ENCODE peak calls at places on chromosomes 1 and 21, in ten cellular contexts. B is endothelial cell, Q is type B pancreatic cell, H is left lung, P is IMR-90, G is OCI-LY7, K is cardiac fibroblast, S is cardiac muscle cell, E is fibroblast of pulmonary artery, I is ovary. T is an unnamed sample.

GRCh38 chr21:33686386-33686785 is 44.1 kb downstream of the ITSN1 start:
- DNase-seq in B (no peak), Q (no peak), H (no peak), P (no peak), G (no peak), K (no peak), S (no peak), E (no peak), I (no peak), T (no peak)

GRCh38 chr1:60504206-60504868 is 430.8 kb upstream of the C1orf87 start:
- DNase-seq in B (no peak), Q (no peak), H (no peak), P (no peak), G (no peak), K (peak), S (no peak), E (peak), I (no peak), T (no peak)

GRCh38 chr1:177255411-177255810 is 84.7 kb downstream of the BRINP2 start:
- DNase-seq in B (no peak), Q (no peak), H (no peak), P (peak), G (no peak), K (peak), S (no peak), E (no peak), I (no peak), T (no peak)

GRCh38 chr21:45011911-45012660 is 62.3 kb upstream of the ADARB1 start:
- DNase-seq in B (peak), Q (no peak), H (peak), P (peak), G (no peak), K (peak), S (peak), E (peak), I (peak), T (no peak)

GRCh38 chr1:201311356-201312011 is 28.2 kb downstream of the PKP1 start:
- DNase-seq in B (no peak), Q (no peak), H (no peak), P (no peak), G (no peak), K (no peak), S (no peak), E (no peak), I (no peak), T (no peak)

GRCh38 chr1:185603158-185603557 is 131.0 kb upstream of the HMCN1 start:
- DNase-seq in B (no peak), Q (no peak), H (no peak), P (no peak), G (peak), K (no peak), S (no peak), E (no peak), I (no peak), T (no peak)

GRCh38 chr1:185896863-185897262 is 162.7 kb downstream of the HMCN1 start:
- DNase-seq in B (no peak), Q (no peak), H (no peak), P (peak), G (no peak), K (peak), S (peak), E (peak), I (no peak), T (no peak)

GRCh38 chr1:39205781-39206464 is 1.4 kb downstream of the MACF1 start:
- DNase-seq in B (no peak), Q (no peak), H (no peak), P (no peak), G (no peak), K (no peak), S (peak), E (no peak), I (no peak), T (no peak)

GRCh38 chr1:160070243-160071163 is 543 bp upstream of the KCNJ10 start:
- DNase-seq in B (peak), Q (peak), H (peak), P (peak), G (peak), K (peak), S (peak), E (peak), I (peak), T (peak)

GRCh38 chr1:22132517-22133235 is 10.2 kb downstream of the WNT4 start:
- DNase-seq in B (no peak), Q (no peak), H (no peak), P (peak), G (no peak), K (peak), S (peak), E (peak), I (peak), T (no peak)

GRCh38 chr1:202270871-202271326 is 70.8 kb downstream of the UBE2T start:
- DNase-seq in B (no peak), Q (peak), H (no peak), P (no peak), G (no peak), K (no peak), S (no peak), E (no peak), I (no peak), T (no peak)

GRCh38 chr1:1629430-1630190 is 2.4 kb upstream of the MMP23B start:
- DNase-seq in B (no peak), Q (peak), H (peak), P (no peak), G (peak), K (no peak), S (no peak), E (no peak), I (no peak), T (peak)

GRCh38 chr1:84698151-84698651 is 7.9 kb upstream of the SSX2IP start:
- DNase-seq in B (no peak), Q (no peak), H (no peak), P (peak), G (no peak), K (peak), S (peak), E (peak), I (no peak), T (no peak)

GRCh38 chr1:203045821-203046594 is 19.7 kb downstream of the PPFIA4 start:
- DNase-seq in B (no peak), Q (no peak), H (no peak), P (peak), G (no peak), K (peak), S (peak), E (peak), I (no peak), T (no peak)

GRCh38 chr1:209576798-209577197 is 6.7 kb upstream of the CAMK1G start:
- DNase-seq in B (peak), Q (peak), H (peak), P (peak), G (peak), K (peak), S (peak), E (peak), I (peak), T (peak)

GRCh38 chr1:239914827-239915231 is 176.9 kb upstream of the FMN2 start:
- DNase-seq in B (no peak), Q (no peak), H (no peak), P (peak), G (no peak), K (peak), S (peak), E (peak), I (no peak), T (no peak)

GRCh38 chr1:4093856-4094565 is 193.9 kb upstream of the C1orf174 start:
- DNase-seq in B (no peak), Q (no peak), H (no peak), P (no peak), G (no peak), K (no peak), S (no peak), E (no peak), I (no peak), T (no peak)

GRCh38 chr21:32320726-32321125 is 22.1 kb downstream of the MRAP start:
- DNase-seq in B (no peak), Q (no peak), H (no peak), P (no peak), G (no peak), K (no peak), S (no peak), E (no peak), I (no peak), T (no peak)

GRCh38 chr1:226524547-226524946 is 24.0 kb upstream of the STUM start:
- DNase-seq in B (no peak), Q (no peak), H (no peak), P (no peak), G (no peak), K (no peak), S (no peak), E (no peak), I (no peak), T (no peak)

GRCh38 chr1:12434174-12434573 is 183.8 kb downstream of the DHRS3 start:
- DNase-seq in B (no peak), Q (no peak), H (peak), P (peak), G (no peak), K (peak), S (peak), E (peak), I (no peak), T (peak)

GRCh38 chr1:55632906-55633305 is 417.7 kb upstream of the USP24 start:
- DNase-seq in B (no peak), Q (no peak), H (no peak), P (peak), G (no peak), K (peak), S (no peak), E (no peak), I (no peak), T (no peak)

GRCh38 chr1:164771568-164772350 is 212.8 kb downstream of the PBX1 start:
- DNase-seq in B (no peak), Q (no peak), H (no peak), P (peak), G (no peak), K (peak), S (peak), E (peak), I (no peak), T (no peak)

GRCh38 chr1:167447521-167448136 is 70.7 kb downstream of the CD247 start:
- DNase-seq in B (no peak), Q (no peak), H (peak), P (no peak), G (peak), K (peak), S (no peak), E (no peak), I (no peak), T (no peak)

GRCh38 chr1:118948796-118949195 is 39.3 kb downstream of the TBX15 start:
- DNase-seq in B (no peak), Q (no peak), H (no peak), P (no peak), G (no peak), K (no peak), S (no peak), E (peak), I (no peak), T (no peak)

GRCh38 chr1:10814954-10815862 is 18.8 kb upstream of the CASZ1 start:
- DNase-seq in B (no peak), Q (no peak), H (no peak), P (no peak), G (no peak), K (no peak), S (no peak), E (no peak), I (no peak), T (no peak)

GRCh38 chr21:38679531-38679930 is 126.2 kb upstream of the ETS2 start:
- DNase-seq in B (no peak), Q (no peak), H (no peak), P (peak), G (no peak), K (peak), S (peak), E (peak), I (no peak), T (peak)

GRCh38 chr1:178684542-178685000 is 40.5 kb upstream of the RALGPS2 start:
- DNase-seq in B (no peak), Q (no peak), H (no peak), P (peak), G (no peak), K (peak), S (peak), E (peak), I (no peak), T (peak)

GRCh38 chr1:247453997-247454396 is 3.9 kb downstream of the OR2B11 start:
- DNase-seq in B (no peak), Q (no peak), H (no peak), P (no peak), G (no peak), K (no peak), S (no peak), E (no peak), I (no peak), T (no peak)

GRCh38 chr1:21232044-21232443 is 55.3 kb upstream of the EIF4G3 start:
- DNase-seq in B (peak), Q (no peak), H (no peak), P (peak), G (peak), K (peak), S (peak), E (peak), I (peak), T (peak)

GRCh38 chr1:1073743-1074587 is at the start of gene RNF223:
- DNase-seq in B (no peak), Q (no peak), H (peak), P (no peak), G (no peak), K (no peak), S (no peak), E (no peak), I (no peak), T (no peak)

GRCh38 chr1:219480011-219480410 is 132.9 kb downstream of the ZC3H11B start:
- DNase-seq in B (no peak), Q (no peak), H (no peak), P (peak), G (no peak), K (peak), S (no peak), E (no peak), I (no peak), T (no peak)

GRCh38 chr1:155110381-155110780 is 17.3 kb upstream of the EFNA1 start:
- DNase-seq in B (no peak), Q (no peak), H (no peak), P (no peak), G (no peak), K (no peak), S (no peak), E (no peak), I (no peak), T (no peak)

GRCh38 chr1:221217029-221217428 is 337.8 kb downstream of the HLX start:
- DNase-seq in B (no peak), Q (no peak), H (no peak), P (peak), G (no peak), K (peak), S (no peak), E (no peak), I (no peak), T (no peak)

GRCh38 chr1:74053407-74053806 is 144.6 kb downstream of the LRRIQ3 start:
- DNase-seq in B (no peak), Q (no peak), H (no peak), P (peak), G (no peak), K (no peak), S (no peak), E (no peak), I (no peak), T (no peak)

DNA sequence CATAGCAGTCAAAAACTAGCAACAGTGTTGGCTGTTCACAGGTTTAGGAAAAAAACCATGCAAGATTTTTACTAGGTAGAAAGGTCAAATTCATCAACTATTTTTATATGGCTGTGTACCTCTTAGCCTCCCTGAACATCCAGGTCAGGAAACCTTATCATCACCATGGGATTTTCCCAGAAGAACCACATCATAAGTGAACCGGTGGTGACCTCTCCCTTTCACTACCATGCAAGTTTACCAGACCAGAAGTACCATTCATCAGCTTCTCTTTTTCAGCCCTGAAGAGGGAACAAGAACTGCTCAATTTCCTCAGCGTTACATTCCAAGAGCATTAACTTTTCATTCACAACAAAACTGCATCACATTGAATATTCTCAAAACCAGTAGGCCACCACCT is 5.9 kb downstream of the SSBP3 start:
- DNase-seq in B (no peak), Q (no peak), H (no peak), P (no peak), G (no peak), K (no peak), S (no peak), E (no peak), I (no peak), T (peak)
- TF ChIP-seq CTCF in B (no peak), Q (no peak), H (no peak), P (no peak), G (no peak), K (no peak), S (no peak), E (no peak), I (no peak), T (no peak)

DNA sequence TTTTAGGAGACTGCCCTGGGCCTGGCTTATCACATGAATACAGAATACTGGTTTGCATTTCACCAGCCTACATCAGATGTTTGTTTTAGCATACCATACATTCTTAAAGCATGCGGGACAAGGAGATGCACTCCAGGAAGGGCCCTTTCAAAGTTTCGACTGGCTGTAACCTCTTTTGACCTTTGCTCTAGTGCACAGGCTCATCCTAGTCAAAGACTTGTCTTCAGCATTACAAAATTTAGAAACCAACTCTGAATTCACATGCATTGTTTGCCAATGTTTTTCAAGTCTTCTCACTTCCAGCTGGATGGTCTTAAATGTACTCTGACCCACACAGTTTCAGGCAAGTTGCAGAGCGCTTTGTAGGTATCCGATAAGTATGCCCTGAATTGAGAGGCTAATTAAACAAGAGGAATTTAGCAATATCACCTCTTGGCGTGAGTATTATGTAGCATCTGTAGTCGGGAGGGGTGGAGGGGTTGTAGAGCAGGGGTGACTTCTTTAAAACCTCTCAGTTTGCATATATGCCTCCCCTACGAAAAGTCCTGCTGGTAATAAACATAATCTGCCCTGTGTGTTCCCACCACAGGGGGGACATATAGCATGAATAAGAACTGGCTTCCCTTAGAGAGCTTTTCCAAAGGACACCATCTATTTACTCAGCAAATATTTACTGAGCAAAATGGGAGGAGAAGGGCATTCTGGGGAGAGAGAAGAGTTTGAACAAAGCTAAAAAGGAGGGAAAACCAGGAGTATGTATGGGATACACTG is 24.4 kb upstream of the AHCYL1 start:
- DNase-seq in B (no peak), Q (no peak), H (no peak), P (peak), G (no peak), K (peak), S (peak), E (peak), I (no peak), T (no peak)
- TF ChIP-seq CTCF in B (no peak), Q (peak), H (no peak), P (no peak), G (no peak), K (no peak), S (no peak), E (no peak), I (no peak), T (no peak)

GRCh38 chr1:31460027-31460426 is 47.0 kb downstream of the SERINC2 start:
- DNase-seq in B (no peak), Q (no peak), H (no peak), P (peak), G (no peak), K (peak), S (peak), E (peak), I (no peak), T (no peak)
- TF ChIP-seq CTCF in B (peak), Q (peak), H (no peak), P (peak), G (peak), K (peak), S (peak), E (peak), I (no peak), T (no peak)

DNA sequence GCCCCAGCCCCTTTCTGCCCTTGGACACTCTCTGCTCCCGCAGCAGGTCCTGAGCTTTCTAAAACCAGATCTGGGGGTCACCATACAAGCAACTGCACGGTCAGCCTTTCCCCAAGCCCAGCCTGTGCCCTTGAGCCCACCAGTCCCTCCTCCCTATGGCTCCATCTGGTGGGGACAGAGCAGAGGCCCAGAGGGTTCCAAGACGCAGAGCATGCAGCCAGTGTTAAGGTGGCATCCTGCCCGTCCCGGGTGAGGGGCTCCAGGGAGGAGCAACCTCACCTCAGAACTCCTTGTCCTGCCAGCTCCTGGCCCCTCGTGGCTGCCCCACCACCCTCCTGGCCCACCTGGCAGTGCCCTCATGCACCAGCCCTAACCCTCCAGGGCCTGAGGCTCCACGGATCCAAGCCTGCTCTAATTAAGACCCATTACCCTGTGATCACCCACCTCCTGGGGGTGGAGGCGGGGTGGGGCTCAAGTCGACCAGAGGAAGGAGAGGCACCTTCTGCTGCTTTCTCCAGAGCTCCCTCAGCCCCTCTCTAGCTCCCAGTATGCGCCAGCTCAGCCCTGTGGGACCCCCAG is 8.5 kb downstream of the CHD5 start:
- DNase-seq in B (peak), Q (no peak), H (no peak), P (no peak), G (peak), K (peak), S (no peak), E (no peak), I (no peak), T (no peak)
- TF ChIP-seq CTCF in B (no peak), Q (peak), H (no peak), P (peak), G (peak), K (peak), S (peak), E (peak), I (no peak), T (peak)

GRCh38 chr1:206907304-206907991 is 10.2 kb downstream of the IL24 start:
- DNase-seq in B (peak), Q (no peak), H (no peak), P (no peak), G (no peak), K (no peak), S (no peak), E (no peak), I (no peak), T (no peak)
- TF ChIP-seq CTCF in B (peak), Q (peak), H (peak), P (peak), G (no peak), K (no peak), S (peak), E (peak), I (no peak), T (peak)

GRCh38 chr1:196355206-196355786 is 252.9 kb downstream of the KCNT2 start:
- DNase-seq in B (peak), Q (no peak), H (no peak), P (peak), G (no peak), K (peak), S (peak), E (peak), I (peak), T (no peak)
- TF ChIP-seq CTCF in B (peak), Q (peak), H (peak), P (peak), G (peak), K (peak), S (peak), E (peak), I (peak), T (no peak)

GRCh38 chr1:174397261-174397660 is 50.5 kb upstream of the GPR52 start:
- DNase-seq in B (no peak), Q (no peak), H (no peak), P (peak), G (no peak), K (no peak), S (peak), E (no peak), I (no peak), T (no peak)

GRCh38 chr1:174401075-174401474 is 46.7 kb upstream of the GPR52 start:
- DNase-seq in B (no peak), Q (no peak), H (no peak), P (no peak), G (no peak), K (no peak), S (no peak), E (no peak), I (no peak), T (no peak)

GRCh38 chr1:174393885-174394284 is 53.9 kb upstream of the GPR52 start:
- DNase-seq in B (no peak), Q (no peak), H (no peak), P (no peak), G (no peak), K (no peak), S (no peak), E (no peak), I (no peak), T (no peak)

GRCh38 chr1:174399211-174399610 is 48.6 kb upstream of the GPR52 start:
- DNase-seq in B (no peak), Q (no peak), H (no peak), P (no peak), G (no peak), K (no peak), S (no peak), E (no peak), I (no peak), T (no peak)

GRCh38 chr1:174398246-174398645 is 49.5 kb upstream of the GPR52 start:
- DNase-seq in B (no peak), Q (no peak), H (no peak), P (peak), G (no peak), K (no peak), S (peak), E (peak), I (no peak), T (no peak)
- TF ChIP-seq CTCF in B (no peak), Q (no peak), H (no peak), P (no peak), G (no peak), K (no peak), S (no peak), E (no peak), I (no peak), T (no peak)

GRCh38 chr1:152018537-152018936 is 18.3 kb downstream of the S100A11 start:
- DNase-seq in B (peak), Q (no peak), H (no peak), P (no peak), G (no peak), K (no peak), S (peak), E (peak), I (no peak), T (no peak)
- TF ChIP-seq CTCF in B (peak), Q (peak), H (no peak), P (peak), G (peak), K (peak), S (peak), E (peak), I (no peak), T (peak)